ENCODE peak calls at places on chromosomes 12 and 14, in four cellular contexts. One of them, this sample, is unnamed. For H3K4me1, the result is how much of the 10 kb centered on the place peaks cover.

GRCh38 chr14:77124345-77125274 is 17.0 kb downstream of the ZDHHC22 start:
- DNase-seq in HCT116: no peak
- DNase-seq in H1: peak
- DNase-seq in K562: peak
- DNase-seq in this sample: no peak

GRCh38 chr14:102754370-102755262 is 22.6 kb upstream of the TRAF3 start:
- DNase-seq in HCT116: no peak
- DNase-seq in H1: no peak
- DNase-seq in K562: no peak
- DNase-seq in this sample: no peak

GRCh38 chr12:101414533-101415119 is 7.1 kb upstream of the ARL1 start:
- DNase-seq in HCT116: peak
- DNase-seq in H1: no peak
- DNase-seq in K562: peak
- DNase-seq in this sample: peak

GRCh38 chr14:23085458-23085857 is 9.5 kb downstream of the ACIN1 start:
- DNase-seq in HCT116: no peak
- DNase-seq in H1: no peak
- DNase-seq in K562: no peak
- DNase-seq in this sample: no peak

GRCh38 chr14:53620325-53620716 is 336.3 kb downstream of the BMP4 start:
- DNase-seq in HCT116: no peak
- DNase-seq in H1: no peak
- DNase-seq in K562: no peak
- DNase-seq in this sample: no peak

GRCh38 chr12:31645944-31646343 is 13.5 kb upstream of the ETFBKMT start:
- DNase-seq in HCT116: no peak
- DNase-seq in H1: no peak
- DNase-seq in K562: no peak
- DNase-seq in this sample: no peak

GRCh38 chr12:130761537-130762318 is 45.6 kb upstream of the RIMBP2 start:
- DNase-seq in HCT116: peak
- DNase-seq in H1: peak
- DNase-seq in K562: peak
- DNase-seq in this sample: no peak

GRCh38 chr14:24032727-24033418 is 18.9 kb upstream of the CARMIL3 start:
- DNase-seq in HCT116: no peak
- DNase-seq in H1: no peak
- DNase-seq in K562: no peak
- DNase-seq in this sample: no peak

GRCh38 chr12:522692-523378 is 63.1 kb downstream of the B4GALNT3 start:
- DNase-seq in HCT116: no peak
- DNase-seq in H1: no peak
- DNase-seq in K562: no peak
- DNase-seq in this sample: no peak

GRCh38 chr14:95123895-95124579 is 33.3 kb downstream of the DICER1 start:
- DNase-seq in HCT116: no peak
- DNase-seq in H1: no peak
- DNase-seq in K562: no peak
- DNase-seq in this sample: no peak

GRCh38 chr14:32102152-32102787 is 25.2 kb downstream of the ARHGAP5 start:
- DNase-seq in HCT116: no peak
- DNase-seq in H1: no peak
- DNase-seq in K562: no peak
- DNase-seq in this sample: no peak

GRCh38 chr12:93380480-93381121 is 2.9 kb downstream of the NUDT4 start:
- DNase-seq in HCT116: no peak
- DNase-seq in H1: no peak
- DNase-seq in K562: no peak
- DNase-seq in this sample: no peak

GRCh38 chr14:24037658-24038037 is 14.2 kb upstream of the CARMIL3 start:
- DNase-seq in HCT116: no peak
- DNase-seq in H1: no peak
- DNase-seq in K562: no peak
- DNase-seq in this sample: no peak

GRCh38 chr12:65867428-65867827 is 43.1 kb downstream of the HMGA2 start:
- DNase-seq in HCT116: no peak
- DNase-seq in H1: no peak
- DNase-seq in K562: no peak
- DNase-seq in this sample: no peak

GRCh38 chr12:56884421-56884820 is 49.8 kb downstream of the SDR9C7 start:
- DNase-seq in HCT116: no peak
- DNase-seq in H1: no peak
- DNase-seq in K562: no peak
- DNase-seq in this sample: no peak

GRCh38 chr12:94258593-94258992 is 110.2 kb downstream of the PLXNC1 start:
- DNase-seq in HCT116: no peak
- DNase-seq in H1: no peak
- DNase-seq in K562: no peak
- DNase-seq in this sample: no peak

GRCh38 chr12:68483592-68484373 is 126.9 kb upstream of the RAP1B start:
- DNase-seq in HCT116: no peak
- DNase-seq in H1: no peak
- DNase-seq in K562: no peak
- DNase-seq in this sample: no peak

GRCh38 chr14:80202888-80203562 is 8.3 kb downstream of the DIO2 start:
- DNase-seq in HCT116: no peak
- DNase-seq in H1: peak
- DNase-seq in K562: peak
- DNase-seq in this sample: peak

GRCh38 chr12:124053855-124054254 is 80.8 kb downstream of the ZNF664 start:
- DNase-seq in HCT116: peak
- DNase-seq in H1: peak
- DNase-seq in K562: no peak
- DNase-seq in this sample: peak

GRCh38 chr12:53664191-53664590 is 11.7 kb downstream of the ATP5MC2 start:
- DNase-seq in HCT116: no peak
- DNase-seq in H1: no peak
- DNase-seq in K562: no peak
- DNase-seq in this sample: no peak

GRCh38 chr12:56206373-56207166 is 15.2 kb downstream of the RNF41 start:
- DNase-seq in HCT116: no peak
- DNase-seq in H1: peak
- DNase-seq in K562: peak
- DNase-seq in this sample: no peak

GRCh38 chr12:131007031-131007793 is 53.5 kb downstream of the ADGRD1 start:
- DNase-seq in HCT116: no peak
- DNase-seq in H1: no peak
- DNase-seq in K562: no peak
- DNase-seq in this sample: no peak

GRCh38 chr12:26239508-26240328 is 44.3 kb downstream of the SSPN start:
- DNase-seq in HCT116: peak
- DNase-seq in H1: no peak
- DNase-seq in K562: no peak
- DNase-seq in this sample: peak

GRCh38 chr14:104133496-104133895 is 4.9 kb upstream of the KIF26A start:
- DNase-seq in HCT116: no peak
- DNase-seq in H1: no peak
- DNase-seq in K562: no peak
- DNase-seq in this sample: no peak

GRCh38 chr14:89429206-89430091 is 12.4 kb upstream of the FOXN3 start:
- DNase-seq in HCT116: no peak
- DNase-seq in H1: no peak
- DNase-seq in K562: no peak
- DNase-seq in this sample: no peak

GRCh38 chr12:104482748-104483147 is 26.0 kb downstream of the CHST11 start:
- DNase-seq in HCT116: no peak
- DNase-seq in H1: no peak
- DNase-seq in K562: no peak
- DNase-seq in this sample: no peak

GRCh38 chr12:98741229-98741614 is 96.1 kb downstream of the APAF1 start:
- DNase-seq in HCT116: no peak
- DNase-seq in H1: no peak
- DNase-seq in K562: no peak
- DNase-seq in this sample: no peak

GRCh38 chr12:53096089-53096741 is 1.3 kb upstream of the IGFBP6 start:
- DNase-seq in HCT116: no peak
- DNase-seq in H1: peak
- DNase-seq in K562: no peak
- DNase-seq in this sample: no peak

GRCh38 chr12:89618113-89618862 is 90.3 kb downstream of the ATP2B1 start:
- DNase-seq in HCT116: no peak
- DNase-seq in H1: no peak
- DNase-seq in K562: no peak
- DNase-seq in this sample: no peak

GRCh38 chr12:7431993-7432685 is 11.8 kb downstream of the CD163L1 start:
- DNase-seq in HCT116: no peak
- DNase-seq in H1: no peak
- DNase-seq in K562: no peak
- DNase-seq in this sample: no peak

GRCh38 chr12:89245090-89245489 is 107.2 kb downstream of the DUSP6 start:
- DNase-seq in HCT116: no peak
- DNase-seq in H1: no peak
- DNase-seq in K562: no peak
- DNase-seq in this sample: peak

GRCh38 chr14:24232645-24233537 is at the start of gene GMPR2:
- DNase-seq in HCT116: no peak
- DNase-seq in H1: no peak
- DNase-seq in K562: peak
- DNase-seq in this sample: no peak

GRCh38 chr14:55107766-55108554 is 21.1 kb upstream of the LGALS3 start:
- DNase-seq in HCT116: peak
- DNase-seq in H1: no peak
- DNase-seq in K562: peak
- DNase-seq in this sample: no peak

GRCh38 chr14:37991027-37991426 is 216.7 kb upstream of the SSTR1 start:
- DNase-seq in HCT116: no peak
- DNase-seq in H1: no peak
- DNase-seq in K562: no peak
- DNase-seq in this sample: no peak
- H3K4me1 ChIP-seq in HCT116: under half
- H3K4me1 ChIP-seq in H1: under half
- H3K4me1 ChIP-seq in K562: under half
- H3K4me1 ChIP-seq in this sample: under half

GRCh38 chr12:1692221-1692620 is 1.4 kb downstream of the ADIPOR2 start:
- DNase-seq in HCT116: no peak
- DNase-seq in H1: no peak
- DNase-seq in K562: peak
- DNase-seq in this sample: no peak
- H3K4me3 ChIP-seq in HCT116: peak
- H3K4me3 ChIP-seq in H1: peak
- H3K4me3 ChIP-seq in K562: peak
- H3K4me3 ChIP-seq in this sample: peak

DNA sequence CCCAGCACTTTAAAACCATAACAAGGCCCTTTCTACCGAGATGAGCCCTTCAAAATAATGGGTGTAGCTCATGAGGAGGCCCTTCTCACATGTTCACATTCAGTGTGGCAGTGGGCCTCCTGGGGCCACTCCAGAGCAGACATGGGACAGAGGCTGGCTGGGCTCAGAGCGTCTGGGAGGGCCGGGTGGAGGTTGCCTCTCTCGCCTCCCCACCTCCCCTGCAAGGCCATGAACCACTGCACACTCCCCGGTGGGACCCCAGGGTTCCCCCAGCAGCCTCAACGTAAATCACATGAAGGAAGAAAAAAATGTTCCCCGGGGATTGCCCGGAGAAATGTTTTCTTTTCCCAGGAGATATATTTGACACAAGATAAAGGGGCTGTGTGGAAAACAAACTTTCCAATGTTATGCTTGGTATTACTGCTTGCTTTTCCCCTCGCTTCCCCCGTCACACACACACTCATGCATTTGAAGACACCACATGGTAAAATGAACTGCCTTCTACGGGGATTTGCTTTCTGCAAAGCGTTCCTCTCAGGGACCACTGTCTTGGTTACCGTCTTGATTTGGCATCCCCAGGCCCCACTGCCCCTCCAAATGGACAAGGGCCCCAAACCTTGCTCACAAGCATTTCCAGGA is 190.6 kb upstream of the CCND2 start:
- DNase-seq in HCT116: no peak
- DNase-seq in H1: no peak
- DNase-seq in K562: no peak
- DNase-seq in this sample: no peak
- TF ChIP-seq ZNF274 in HCT116: no peak
- TF ChIP-seq ZNF274 in H1: no peak
- TF ChIP-seq ZNF274 in K562: no peak
- TF ChIP-seq ZNF274 in this sample: no peak

DNA sequence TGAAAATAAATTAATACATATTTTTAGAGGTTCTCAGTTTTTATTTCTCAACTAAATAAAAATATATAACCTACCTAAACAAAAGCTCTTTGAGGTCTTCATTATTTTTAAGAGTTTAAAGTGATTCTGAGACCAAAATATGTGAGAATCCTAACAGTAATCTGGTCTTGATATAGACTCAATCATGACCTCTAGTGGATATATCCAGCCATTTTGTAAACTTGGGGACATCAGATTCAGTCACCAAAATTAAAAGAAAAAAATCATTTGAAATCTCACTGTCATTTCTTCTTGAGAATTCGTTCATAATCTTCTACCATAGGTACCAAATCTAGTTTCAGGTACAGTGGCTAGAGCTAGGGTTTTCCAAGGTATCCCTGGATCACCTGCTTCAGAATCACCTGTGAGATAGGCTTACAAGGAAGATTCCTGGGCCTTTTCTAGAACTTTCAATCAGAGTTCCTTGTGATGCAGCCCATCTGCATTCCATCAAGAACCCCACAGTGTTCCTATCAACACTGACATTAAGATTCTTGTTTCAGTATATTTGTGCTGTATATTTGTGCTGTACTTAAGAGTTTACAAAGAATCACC is 214.9 kb downstream of the ADAMTS20 start:
- DNase-seq in HCT116: peak
- DNase-seq in H1: no peak
- DNase-seq in K562: no peak
- DNase-seq in this sample: peak
- H3K4me1 ChIP-seq in HCT116: under half
- H3K4me1 ChIP-seq in H1: under half
- H3K4me1 ChIP-seq in K562: under half
- H3K4me1 ChIP-seq in this sample: under half

GRCh38 chr12:82981150-82981549 is 294.4 kb downstream of the TMTC2 start:
- DNase-seq in HCT116: no peak
- DNase-seq in H1: no peak
- DNase-seq in K562: no peak
- DNase-seq in this sample: no peak
- H3K4me3 ChIP-seq in HCT116: no peak
- H3K4me3 ChIP-seq in H1: no peak
- H3K4me3 ChIP-seq in K562: no peak
- H3K4me3 ChIP-seq in this sample: no peak

GRCh38 chr12:47888127-47888819 is 16.5 kb downstream of the VDR start:
- DNase-seq in HCT116: no peak
- DNase-seq in H1: no peak
- DNase-seq in K562: no peak
- DNase-seq in this sample: no peak
- TF ChIP-seq ZNF274 in HCT116: no peak
- TF ChIP-seq ZNF274 in H1: no peak
- TF ChIP-seq ZNF274 in K562: no peak
- TF ChIP-seq ZNF274 in this sample: no peak

This sample was measured in NT2/D1.